ENCODE peak calls at places on chromosome 4, in four cellular contexts. X, Z, Q and B are unnamed samples.
A peak's percentile ranks its signal among the peaks of the same experiment; 100 is the strongest.

GRCh38 chr4:85748654-85749053 is 273.7 kb downstream of the ARHGAP24 start:
- DNase-seq in X (no peak), Z (no peak), Q (no peak), B (no peak)

GRCh38 chr4:87270144-87270543 is 49.7 kb upstream of the KLHL8 start:
- DNase-seq in X (no peak), Z (no peak), Q (peak; percentile 25), B (peak; percentile 23)

GRCh38 chr4:164212714-164213113 is 541.2 kb upstream of the SMIM31 start:
- DNase-seq in X (no peak), Z (no peak), Q (no peak), B (no peak)

GRCh38 chr4:73918058-73918457 is 48.9 kb downstream of the CXCL1 start:
- DNase-seq in X (no peak), Z (no peak), Q (no peak), B (no peak)

GRCh38 chr4:2417196-2417764 is 1.2 kb downstream of the ZFYVE28 start:
- DNase-seq in X (no peak), Z (no peak), Q (no peak), B (no peak)

GRCh38 chr4:88746186-88746585 is 48.6 kb upstream of the NAP1L5 start:
- DNase-seq in X (no peak), Z (no peak), Q (no peak), B (no peak)

GRCh38 chr4:6929735-6930464 is 20.3 kb downstream of the TBC1D14 start:
- DNase-seq in X (no peak), Z (no peak), Q (peak; percentile 77), B (no peak)

GRCh38 chr4:6093671-6094070 is 75.4 kb upstream of the C4orf50 start:
- DNase-seq in X (no peak), Z (no peak), Q (no peak), B (no peak)

GRCh38 chr4:140044314-140044991 is 109.5 kb downstream of the MAML3 start:
- DNase-seq in X (no peak), Z (no peak), Q (no peak), B (no peak)

GRCh38 chr4:1376841-1377605 is 29.2 kb downstream of the NKX1-1 start:
- DNase-seq in X (no peak), Z (no peak), Q (no peak), B (no peak)

GRCh38 chr4:104491826-104492771 is 2.6 kb downstream of the CXXC4 start:
- DNase-seq in X (no peak), Z (peak; percentile 87), Q (peak; percentile 23), B (peak; percentile 29)

GRCh38 chr4:99383833-99384392 is 31.4 kb upstream of the ADH1C start:
- DNase-seq in X (peak; percentile 34), Z (no peak), Q (peak; percentile 52), B (peak; percentile 50)

GRCh38 chr4:17276821-17277220 is 235.1 kb downstream of the QDPR start:
- DNase-seq in X (no peak), Z (no peak), Q (peak; percentile 40), B (peak; percentile 53)

GRCh38 chr4:78863254-78863869 is 75.9 kb downstream of the PAQR3 start:
- DNase-seq in X (no peak), Z (peak; percentile 28), Q (no peak), B (no peak)

GRCh38 chr4:85968945-85969830 is 390.7 kb downstream of the MAPK10 start:
- DNase-seq in X (no peak), Z (no peak), Q (no peak), B (peak; percentile 67)

GRCh38 chr4:117134386-117134785 is 49.0 kb upstream of the TRAM1L1 start:
- DNase-seq in X (no peak), Z (peak; percentile 0), Q (peak; percentile 39), B (peak; percentile 85)

GRCh38 chr4:153166971-153167501 is 37.2 kb upstream of the TRIM2 start:
- DNase-seq in X (no peak), Z (no peak), Q (no peak), B (peak; percentile 70)

GRCh38 chr4:112361181-112361791 is 64.1 kb downstream of the ALPK1 start:
- DNase-seq in X (no peak), Z (peak; percentile 82), Q (no peak), B (peak; percentile 12)

GRCh38 chr4:4328840-4329239 is 38.8 kb downstream of the ZBTB49 start:
- DNase-seq in X (no peak), Z (no peak), Q (no peak), B (no peak)

GRCh38 chr4:179398414-179398813 is 1956.2 kb upstream of the AGA start:
- DNase-seq in X (no peak), Z (no peak), Q (no peak), B (no peak)

GRCh38 chr4:80182237-80182866 is 15.0 kb upstream of the PRDM8 start:
- DNase-seq in X (no peak), Z (no peak), Q (no peak), B (no peak)

GRCh38 chr4:154560824-154561231 is 2.0 kb upstream of the FGB start:
- DNase-seq in X (no peak), Z (no peak), Q (no peak), B (peak; percentile 97)

GRCh38 chr4:39526810-39527295 is 386 bp downstream of the UGDH start:
- DNase-seq in X (no peak), Z (no peak), Q (peak; percentile 29), B (peak; percentile 9)

GRCh38 chr4:177771645-177772044 is 329.4 kb upstream of the AGA start:
- DNase-seq in X (no peak), Z (no peak), Q (no peak), B (no peak)

GRCh38 chr4:182913621-182914020 is 3.6 kb downstream of the DCTD start:
- DNase-seq in X (no peak), Z (no peak), Q (no peak), B (no peak)

GRCh38 chr4:6578221-6578620 is 3.2 kb downstream of the MAN2B2 start:
- DNase-seq in X (no peak), Z (no peak), Q (no peak), B (no peak)

GRCh38 chr4:147513952-147514351 is 33.1 kb downstream of the EDNRA start:
- DNase-seq in X (no peak), Z (no peak), Q (no peak), B (no peak)

GRCh38 chr4:148126825-148127224 is 315.4 kb downstream of the NR3C2 start:
- DNase-seq in X (no peak), Z (no peak), Q (no peak), B (peak; percentile 10)

GRCh38 chr4:7970031-7970946 is 30.6 kb upstream of the AFAP1 start:
- DNase-seq in X (no peak), Z (no peak), Q (no peak), B (peak; percentile 74)

DNA sequence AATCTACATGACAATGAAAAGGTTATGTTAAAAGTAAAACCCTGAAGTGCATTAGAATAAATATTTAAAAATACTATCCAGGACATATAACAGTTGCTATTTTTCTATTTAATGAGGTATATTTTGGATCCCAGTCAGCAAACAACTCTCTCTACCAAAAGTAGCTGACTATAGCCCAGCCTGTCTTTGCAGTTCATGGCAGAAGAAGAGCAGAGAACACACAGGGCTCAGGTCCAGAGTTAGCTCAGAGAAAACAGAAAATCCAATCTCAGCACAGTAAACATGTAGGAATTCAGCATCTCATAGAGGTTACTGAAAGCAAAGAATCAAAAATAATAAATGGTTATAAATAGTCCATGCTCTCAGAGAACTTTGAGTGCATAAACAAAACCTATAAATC is 88.0 kb downstream of the PACRGL start:
- DNase-seq in X (no peak), Z (no peak), Q (no peak), B (no peak)
- H3K27ac ChIP-seq in X (no peak overlapping the region), Z (no peak overlapping the region), Q (no peak overlapping the region), B (no peak overlapping the region)

GRCh38 chr4:184968784-184969201 is 49.5 kb upstream of the HELT start:
- DNase-seq in X (no peak), Z (no peak), Q (no peak), B (no peak)
- H3K27ac ChIP-seq in X (no peak overlapping the region), Z (no peak overlapping the region), Q (no peak overlapping the region), B (no peak overlapping the region)

DNA sequence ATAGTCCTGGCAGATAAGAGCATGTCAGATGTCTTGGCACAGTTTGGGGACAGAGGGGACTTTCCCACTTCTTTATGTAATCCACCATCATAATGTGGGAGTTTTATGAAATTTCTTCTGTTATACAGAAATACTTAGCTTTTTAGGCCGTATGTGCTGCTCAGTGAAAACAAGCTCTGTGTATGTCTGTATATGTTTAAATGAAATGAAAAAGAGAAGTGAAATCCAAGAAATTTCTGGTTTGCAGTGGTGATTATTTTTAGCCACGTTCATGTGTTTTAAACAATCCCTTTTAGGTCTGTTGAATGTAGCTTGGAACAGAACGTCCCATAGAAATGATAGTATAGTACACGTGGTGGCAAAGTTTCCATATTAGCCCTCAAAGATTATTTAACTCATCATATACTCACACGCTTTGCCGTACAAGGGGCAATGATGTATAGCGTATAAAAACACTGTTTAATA is 41.0 kb downstream of the GAB1 start:
- DNase-seq in X (no peak), Z (peak; percentile 66), Q (no peak), B (no peak)
- H3K27ac ChIP-seq in X (peak overlapping the region; percentile 86), Z (peak overlapping the region; percentile 63), Q (peak overlapping the region; percentile 54), B (no peak overlapping the region)

DNA sequence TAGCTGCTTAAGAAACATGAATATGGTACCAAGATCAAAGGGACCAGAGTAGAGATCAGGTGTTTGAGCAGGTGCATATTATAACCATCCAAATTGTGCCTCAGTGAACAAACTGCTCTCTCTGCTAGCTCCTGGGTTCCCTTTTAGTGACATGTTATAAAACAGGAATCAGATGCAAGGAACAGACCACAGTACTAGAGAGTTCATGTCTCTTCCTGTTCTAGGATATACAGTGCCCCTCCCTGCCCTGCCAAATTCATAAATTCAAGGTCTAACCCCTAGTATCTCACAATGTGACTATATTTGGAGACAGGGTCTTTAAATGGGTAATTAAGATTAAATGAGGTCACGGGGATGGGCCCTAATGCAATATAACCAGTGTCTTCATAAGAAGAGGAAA is 82.7 kb downstream of the RBM47 start:
- DNase-seq in X (no peak), Z (no peak), Q (no peak), B (no peak)
- H3K27ac ChIP-seq in X (no peak overlapping the region), Z (no peak overlapping the region), Q (no peak overlapping the region), B (no peak overlapping the region)

GRCh38 chr4:26141916-26142638 is 178.7 kb upstream of the RBPJ start:
- DNase-seq in X (peak; percentile 25), Z (no peak), Q (peak; percentile 45), B (no peak)
- H3K27ac ChIP-seq in X (peak overlapping the region; percentile 70), Z (no peak overlapping the region), Q (peak overlapping the region; percentile 76), B (no peak overlapping the region)